ENCODE peak calls at places on chromosomes 16 and 17, in four cellular contexts. M is PC-9, O is cardiac fibroblast, K is HFF-Myc. Q is an unnamed sample.

GRCh38 chr16:50152386-50152806 is 710 bp upstream of the TENT4B start:
- DNase-seq in M (no peak), O (no peak), K (no peak), Q (peak; percentile 38)

GRCh38 chr17:58279016-58279671 is 1.6 kb downstream of the MPO start:
- DNase-seq in M (no peak), O (peak; percentile 42), K (no peak), Q (peak; percentile 33)

GRCh38 chr17:18248300-18248731 is 10.2 kb downstream of the FLII start:
- DNase-seq in M (peak; percentile 54), O (peak; percentile 83), K (peak; percentile 42), Q (peak; percentile 74)

GRCh38 chr17:5049314-5049819 is 14.1 kb upstream of the SLC52A1 start:
- DNase-seq in M (no peak), O (no peak), K (no peak), Q (no peak)

GRCh38 chr17:76506408-76507328 is 5.4 kb upstream of the RHBDF2 start:
- DNase-seq in M (peak; percentile 43), O (peak; percentile 68), K (no peak), Q (peak; percentile 59)

GRCh38 chr16:12096828-12097522 is 120.4 kb downstream of the SNX29 start:
- DNase-seq in M (no peak), O (no peak), K (no peak), Q (no peak)

GRCh38 chr17:51611585-51611984 is 351.2 kb downstream of the UTP18 start:
- DNase-seq in M (no peak), O (no peak), K (no peak), Q (no peak)

GRCh38 chr17:47367257-47367656 is 43.5 kb downstream of the EFCAB13 start:
- DNase-seq in M (no peak), O (no peak), K (no peak), Q (no peak)

GRCh38 chr17:78358538-78359215 is 1.2 kb downstream of the SOCS3 start:
- DNase-seq in M (no peak), O (peak; percentile 70), K (no peak), Q (no peak)

GRCh38 chr16:9139965-9140364 is 48.5 kb downstream of the HAPSTR1 start:
- DNase-seq in M (no peak), O (peak; percentile 41), K (no peak), Q (peak; percentile 39)

GRCh38 chr17:58669853-58670252 is 22.0 kb downstream of the TEX14 start:
- DNase-seq in M (no peak), O (peak; percentile 33), K (no peak), Q (no peak)

GRCh38 chr16:26569793-26570192 is 496.9 kb upstream of the C16orf82 start:
- DNase-seq in M (no peak), O (no peak), K (no peak), Q (no peak)

GRCh38 chr17:46883871-46884270 is 32.5 kb downstream of the WNT9B start:
- DNase-seq in M (no peak), O (no peak), K (no peak), Q (no peak)

GRCh38 chr16:23678430-23679273 is at the start of gene PLK1:
- DNase-seq in M (peak; percentile 71), O (peak; percentile 80), K (peak; percentile 62), Q (peak; percentile 80)

GRCh38 chr16:11089504-11090124 is 145.2 kb downstream of the CLEC16A start:
- DNase-seq in M (no peak), O (peak; percentile 70), K (no peak), Q (peak; percentile 63)

GRCh38 chr17:32783602-32784001 is 93.3 kb downstream of the MYO1D start:
- DNase-seq in M (peak; percentile 54), O (peak; percentile 78), K (peak; percentile 45), Q (peak; percentile 76)

GRCh38 chr17:55340171-55340570 is 75.4 kb downstream of the HLF start:
- DNase-seq in M (no peak), O (no peak), K (no peak), Q (no peak)

GRCh38 chr16:88703486-88704309 is 2.5 kb downstream of the RNF166 start:
- DNase-seq in M (no peak), O (no peak), K (no peak), Q (no peak)

GRCh38 chr17:48048321-48049140 is at the start of gene NFE2L1:
- DNase-seq in M (peak; percentile 82), O (peak; percentile 96), K (peak; percentile 59), Q (peak; percentile 92)

GRCh38 chr17:10200645-10201044 is 2.2 kb upstream of the GAS7 start:
- DNase-seq in M (no peak), O (no peak), K (no peak), Q (no peak)

GRCh38 chr17:69574257-69575197 is 160.0 kb downstream of the MAP2K6 start:
- DNase-seq in M (no peak), O (peak; percentile 56), K (peak; percentile 26), Q (peak; percentile 41)

GRCh38 chr17:22278302-22279275 is 586.3 kb downstream of the KCNJ18 start:
- DNase-seq in M (no peak), O (no peak), K (no peak), Q (no peak)

GRCh38 chr16:23149993-23150364 is 727 bp upstream of the USP31 start:
- DNase-seq in M (no peak), O (no peak), K (no peak), Q (no peak)

GRCh38 chr16:30186444-30186781 is 3.0 kb downstream of the CORO1A start:
- DNase-seq in M (no peak), O (no peak), K (no peak), Q (no peak)

GRCh38 chr17:35291802-35292201 is 48.9 kb downstream of the SLFN5 start:
- DNase-seq in M (no peak), O (peak; percentile 74), K (no peak), Q (peak; percentile 88)

GRCh38 chr17:60258313-60258712 is 108.5 kb downstream of the CA4 start:
- DNase-seq in M (no peak), O (no peak), K (no peak), Q (no peak)
- H3K4me3 ChIP-seq in M (no peak overlapping the region), O (no peak overlapping the region), K (no peak overlapping the region), Q (no peak overlapping the region)

GRCh38 chr17:64638552-64639198 is 23.4 kb downstream of the SMURF2 start:
- DNase-seq in M (no peak), O (no peak), K (no peak), Q (peak; percentile 32)

GRCh38 chr17:64635647-64636305 is 26.3 kb downstream of the SMURF2 start:
- DNase-seq in M (peak; percentile 36), O (peak; percentile 77), K (peak; percentile 73), Q (peak; percentile 88)

GRCh38 chr17:64641499-64641898 is 20.6 kb downstream of the SMURF2 start:
- DNase-seq in M (no peak), O (peak; percentile 81), K (peak; percentile 52), Q (peak; percentile 94)
- H3K4me3 ChIP-seq in M (no peak overlapping the region), O (no peak overlapping the region), K (no peak overlapping the region), Q (no peak overlapping the region)

DNA sequence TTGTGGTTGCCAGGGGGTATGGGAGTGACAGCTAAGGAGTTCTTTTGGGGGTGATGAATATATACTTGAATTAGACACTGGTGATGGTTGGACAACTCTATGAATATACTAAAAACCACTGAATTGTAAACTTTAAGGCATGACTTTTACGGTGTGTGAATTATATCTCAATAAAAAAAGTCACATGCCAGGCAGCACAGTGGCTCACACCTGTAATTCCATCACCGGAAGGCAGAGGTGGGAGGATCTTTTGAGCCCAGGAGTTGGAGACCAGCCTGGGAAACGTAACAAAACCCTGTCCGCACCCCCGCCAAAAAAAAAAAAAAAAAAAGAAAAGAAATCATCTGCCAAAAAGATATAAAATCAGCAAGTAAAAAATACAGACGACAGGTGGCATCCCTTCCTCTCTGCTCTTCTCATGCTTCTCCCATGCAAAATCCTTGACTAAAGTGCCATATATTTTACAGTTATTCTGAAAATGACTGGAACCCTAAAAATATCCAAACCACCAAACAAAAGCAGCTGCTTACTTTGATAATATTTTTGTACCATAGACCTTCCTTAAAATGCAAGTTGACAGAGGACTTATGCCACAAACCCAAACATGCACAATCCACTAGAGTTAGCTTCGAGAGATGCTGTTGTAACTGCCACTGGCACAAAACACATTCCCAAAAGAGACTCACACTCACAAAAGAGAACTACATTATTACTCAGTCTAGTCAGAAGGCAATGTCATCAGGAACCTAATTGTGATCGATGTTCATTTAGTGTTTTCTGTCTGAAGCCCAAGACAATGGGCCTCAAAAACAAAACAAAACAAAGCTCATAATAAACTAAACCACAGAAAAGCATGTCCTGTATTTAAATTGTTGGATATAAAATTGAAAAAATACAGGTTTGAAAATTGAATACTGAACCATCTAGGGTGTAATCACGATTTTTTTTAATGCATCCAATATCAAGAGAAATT is 2.5 kb downstream of the CRLF3 start:
- DNase-seq in M (no peak), O (no peak), K (no peak), Q (no peak)
- H3K4me3 ChIP-seq in M (no peak overlapping the region), O (no peak overlapping the region), K (no peak overlapping the region), Q (no peak overlapping the region)

GRCh38 chr17:61454095-61454931 is 2.1 kb downstream of the TBX4 start:
- DNase-seq in M (no peak), O (no peak), K (no peak), Q (no peak)

GRCh38 chr17:61450641-61451537 is 1.3 kb upstream of the TBX4 start:
- DNase-seq in M (no peak), O (no peak), K (no peak), Q (no peak)

GRCh38 chr17:61453563-61453962 is 1.3 kb downstream of the TBX4 start:
- DNase-seq in M (no peak), O (no peak), K (no peak), Q (no peak)

GRCh38 chr17:61451538-61452300 is 503 bp upstream of the TBX4 start:
- DNase-seq in M (no peak), O (no peak), K (no peak), Q (no peak)

GRCh38 chr17:61452301-61453290 is at the start of gene TBX4:
- DNase-seq in M (no peak), O (no peak), K (no peak), Q (no peak)
- H3K4me3 ChIP-seq in M (no peak within 1 kb of the TSS), O (no peak within 1 kb of the TSS), K (peak within 1 kb of the TSS; percentile 44), Q (no peak within 1 kb of the TSS)

GRCh38 chr17:37088913-37089312 is 140.2 kb downstream of the AATF start:
- DNase-seq in M (no peak), O (no peak), K (no peak), Q (no peak)
- H3K4me3 ChIP-seq in M (no peak overlapping the region), O (no peak overlapping the region), K (no peak overlapping the region), Q (no peak overlapping the region)

GRCh38 chr17:8227238-8227581 is 16.8 kb upstream of the AURKB start:
- DNase-seq in M (no peak), O (no peak), K (no peak), Q (no peak)

GRCh38 chr17:8226536-8227237 is 16.3 kb upstream of the AURKB start:
- DNase-seq in M (no peak), O (peak; percentile 94), K (no peak), Q (peak; percentile 93)

GRCh38 chr17:8224891-8225812 is 14.8 kb upstream of the AURKB start:
- DNase-seq in M (no peak), O (no peak), K (no peak), Q (no peak)

GRCh38 chr17:8223356-8224063 is 13.1 kb upstream of the AURKB start:
- DNase-seq in M (peak; percentile 46), O (peak; percentile 59), K (no peak), Q (peak; percentile 58)

GRCh38 chr17:8225813-8226535 is 15.6 kb upstream of the AURKB start:
- DNase-seq in M (no peak), O (peak; percentile 79), K (no peak), Q (peak; percentile 86)
- H3K4me3 ChIP-seq in M (no peak overlapping the region), O (no peak overlapping the region), K (peak overlapping the region; percentile 30), Q (peak overlapping the region; percentile 59)

DNA sequence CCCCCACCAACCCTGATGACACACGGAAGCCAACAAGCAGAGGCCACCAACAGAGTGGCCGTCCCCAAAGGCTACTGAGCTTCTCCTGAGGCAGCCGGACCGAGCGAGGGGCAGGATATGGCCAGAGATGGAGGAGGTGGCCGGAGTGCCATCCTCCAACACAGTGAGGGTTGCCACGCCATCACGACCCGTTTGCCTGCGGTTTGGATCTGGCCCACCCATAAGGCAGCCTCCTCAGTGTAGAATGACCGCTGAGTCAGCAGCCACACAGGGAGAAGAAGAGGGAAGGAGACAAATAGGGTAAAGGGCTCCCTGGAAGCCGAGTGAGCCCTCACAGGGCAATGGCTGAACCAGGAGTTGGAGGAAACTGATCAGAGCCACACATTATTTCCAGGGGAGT is 13.8 kb downstream of the HNF1B start:
- DNase-seq in M (no peak), O (no peak), K (no peak), Q (no peak)
- H3K4me3 ChIP-seq in M (no peak overlapping the region), O (no peak overlapping the region), K (no peak overlapping the region), Q (no peak overlapping the region)